ENCODE peak calls at places on chromosomes 4 and X, in ten cellular contexts. Z, R, B, X, V, Y, G, O, M and C are unnamed samples.

GRCh38 chr4:1711055-1711905 is 839 bp downstream of the SLBP start:
- DNase-seq in Z (peak), R (no peak), B (peak), X (no peak), V (peak), Y (peak), G (no peak), O (no peak), M (no peak), C (peak)

GRCh38 chrX:88612870-88613329 is 134.1 kb upstream of the CPXCR1 start:
- DNase-seq in Z (no peak), R (no peak), B (no peak), X (no peak), V (no peak), Y (no peak), G (no peak), O (no peak), M (no peak), C (no peak)

GRCh38 chrX:96791559-96791958 is 92.1 kb upstream of the RPA4 start:
- DNase-seq in Z (peak), R (no peak), B (peak), X (no peak), V (no peak), Y (no peak), G (no peak), O (no peak), M (no peak), C (peak)

GRCh38 chr4:101285985-101286384 is 61.3 kb downstream of the PPP3CA start:
- DNase-seq in Z (no peak), R (no peak), B (no peak), X (no peak), V (no peak), Y (no peak), G (no peak), O (no peak), M (no peak), C (no peak)

GRCh38 chrX:97119474-97120109 is 235.9 kb downstream of the RPA4 start:
- DNase-seq in Z (no peak), R (no peak), B (no peak), X (no peak), V (no peak), Y (no peak), G (no peak), O (no peak), M (no peak), C (no peak)

GRCh38 chr4:55351824-55352223 is 5.8 kb downstream of the SRD5A3 start:
- DNase-seq in Z (no peak), R (no peak), B (no peak), X (no peak), V (no peak), Y (no peak), G (no peak), O (no peak), M (no peak), C (no peak)

GRCh38 chr4:85210353-85210752 is 243.9 kb upstream of the WDFY3 start:
- DNase-seq in Z (peak), R (no peak), B (no peak), X (no peak), V (peak), Y (no peak), G (no peak), O (no peak), M (no peak), C (peak)

GRCh38 chr4:71294301-71294700 is 44.5 kb upstream of the SLC4A4 start:
- DNase-seq in Z (no peak), R (no peak), B (peak), X (no peak), V (peak), Y (no peak), G (no peak), O (no peak), M (no peak), C (no peak)

GRCh38 chr4:5409980-5410618 is 298.3 kb downstream of the EVC2 start:
- DNase-seq in Z (peak), R (no peak), B (no peak), X (no peak), V (no peak), Y (no peak), G (no peak), O (no peak), M (no peak), C (no peak)

GRCh38 chrX:118603981-118604380 is 108.4 kb downstream of the DOCK11 start:
- DNase-seq in Z (peak), R (no peak), B (peak), X (peak), V (peak), Y (peak), G (no peak), O (peak), M (no peak), C (peak)

GRCh38 chr4:4541040-4541631 is 712 bp downstream of the STX18 start:
- DNase-seq in Z (peak), R (no peak), B (peak), X (peak), V (peak), Y (peak), G (no peak), O (peak), M (no peak), C (peak)

GRCh38 chr4:87076690-87077358 is 142.0 kb downstream of the AFF1 start:
- DNase-seq in Z (no peak), R (no peak), B (no peak), X (no peak), V (no peak), Y (no peak), G (no peak), O (no peak), M (no peak), C (no peak)

GRCh38 chrX:74434336-74434735 is 13.0 kb downstream of the SLC16A2 start:
- DNase-seq in Z (peak), R (no peak), B (no peak), X (no peak), V (no peak), Y (no peak), G (no peak), O (no peak), M (no peak), C (no peak)

GRCh38 chrX:91066104-91066503 is 368.5 kb upstream of the PABPC5 start:
- DNase-seq in Z (no peak), R (no peak), B (no peak), X (no peak), V (no peak), Y (no peak), G (no peak), O (no peak), M (no peak), C (no peak)

GRCh38 chrX:151697537-151697936 is 2.3 kb downstream of the PRRG3 start:
- DNase-seq in Z (no peak), R (no peak), B (peak), X (no peak), V (no peak), Y (no peak), G (no peak), O (no peak), M (no peak), C (no peak)

GRCh38 chr4:17494258-17494657 is 17.6 kb downstream of the QDPR start:
- DNase-seq in Z (peak), R (no peak), B (peak), X (no peak), V (peak), Y (no peak), G (no peak), O (no peak), M (no peak), C (peak)

GRCh38 chr4:95505149-95505548 is 43.6 kb downstream of the UNC5C start:
- DNase-seq in Z (no peak), R (no peak), B (peak), X (no peak), V (no peak), Y (no peak), G (no peak), O (no peak), M (no peak), C (peak)

GRCh38 chrX:134608153-134608552 is 50.1 kb downstream of the PLAC1 start:
- DNase-seq in Z (no peak), R (no peak), B (no peak), X (no peak), V (no peak), Y (no peak), G (no peak), O (no peak), M (no peak), C (no peak)

GRCh38 chr4:85370400-85371032 is 104.4 kb upstream of the ARHGAP24 start:
- DNase-seq in Z (peak), R (no peak), B (peak), X (no peak), V (peak), Y (no peak), G (no peak), O (peak), M (no peak), C (peak)

GRCh38 chr4:73740353-73740778 is at the start of gene CXCL8:
- DNase-seq in Z (peak), R (no peak), B (peak), X (no peak), V (peak), Y (no peak), G (no peak), O (peak), M (no peak), C (peak)

GRCh38 chr4:57265831-57266582 is 155.8 kb upstream of the IGFBP7 start:
- DNase-seq in Z (peak), R (no peak), B (no peak), X (no peak), V (no peak), Y (no peak), G (no peak), O (no peak), M (no peak), C (peak)

GRCh38 chrX:9072281-9072680 is 38.4 kb upstream of the FAM9B start:
- DNase-seq in Z (no peak), R (no peak), B (peak), X (no peak), V (no peak), Y (no peak), G (no peak), O (no peak), M (no peak), C (no peak)

GRCh38 chr4:40865696-40866095 is 115.9 kb downstream of the NSUN7 start:
- DNase-seq in Z (peak), R (no peak), B (no peak), X (no peak), V (no peak), Y (no peak), G (no peak), O (no peak), M (no peak), C (peak)

GRCh38 chrX:65668362-65669310 is 1.2 kb downstream of the MSN start:
- DNase-seq in Z (peak), R (peak), B (peak), X (peak), V (peak), Y (peak), G (peak), O (peak), M (peak), C (peak)

GRCh38 chr4:173135241-173135847 is 33.3 kb upstream of the GALNT7 start:
- DNase-seq in Z (peak), R (no peak), B (peak), X (no peak), V (peak), Y (no peak), G (no peak), O (no peak), M (no peak), C (peak)

GRCh38 chrX:13652256-13653021 is 502 bp upstream of the TCEANC start:
- DNase-seq in Z (peak), R (no peak), B (peak), X (no peak), V (peak), Y (no peak), G (no peak), O (no peak), M (no peak), C (peak)

GRCh38 chr4:169619518-169619957 is 840 bp upstream of the CLCN3 start:
- DNase-seq in Z (peak), R (peak), B (peak), X (peak), V (peak), Y (peak), G (peak), O (peak), M (no peak), C (peak)

GRCh38 chrX:65406532-65406931 is 128.1 kb downstream of the LAS1L start:
- DNase-seq in Z (no peak), R (no peak), B (no peak), X (peak), V (no peak), Y (peak), G (no peak), O (no peak), M (no peak), C (peak)

GRCh38 chrX:27321632-27322031 is 141.5 kb downstream of the PPP4R3C start:
- DNase-seq in Z (no peak), R (no peak), B (no peak), X (no peak), V (no peak), Y (no peak), G (no peak), O (no peak), M (no peak), C (no peak)

GRCh38 chr4:108372678-108373077 is 203.9 kb upstream of the LEF1 start:
- DNase-seq in Z (no peak), R (no peak), B (no peak), X (no peak), V (no peak), Y (no peak), G (no peak), O (no peak), M (no peak), C (no peak)